ENCODE peak calls at places on chromosomes 1 and 21, in four cellular contexts. One of them, this sample, is unnamed.

GRCh38 chr1:209862598-209863498 is 35.1 kb downstream of the UTP25 start:
- DNase-seq in mesenchymal stem cell: no peak
- DNase-seq in H1: no peak
- DNase-seq in neuronal stem cell: no peak
- DNase-seq in this sample: peak

GRCh38 chr1:199742547-199742946 is 285.0 kb upstream of the NR5A2 start:
- DNase-seq in neuronal stem cell: no peak
- DNase-seq in mesenchymal stem cell: peak
- DNase-seq in H1: no peak
- DNase-seq in this sample: no peak

GRCh38 chr1:177351361-177352108 is 180.8 kb downstream of the BRINP2 start:
- DNase-seq in neuronal stem cell: peak
- DNase-seq in mesenchymal stem cell: peak
- DNase-seq in H1: no peak
- DNase-seq in this sample: no peak

GRCh38 chr1:16925635-16926490 is 4.1 kb downstream of the CROCC start:
- DNase-seq in mesenchymal stem cell: no peak
- DNase-seq in neuronal stem cell: no peak
- DNase-seq in H1: no peak
- DNase-seq in this sample: peak

GRCh38 chr1:156681196-156681595 is 4.0 kb upstream of the NES start:
- DNase-seq in H1: no peak
- DNase-seq in neuronal stem cell: no peak
- DNase-seq in mesenchymal stem cell: no peak
- DNase-seq in this sample: no peak

GRCh38 chr21:24310780-24311179 is 1296.5 kb downstream of the MRPL39 start:
- DNase-seq in H1: no peak
- DNase-seq in mesenchymal stem cell: no peak
- DNase-seq in neuronal stem cell: no peak
- DNase-seq in this sample: no peak

GRCh38 chr1:35886606-35887431 is 3.8 kb downstream of the AGO1 start:
- DNase-seq in neuronal stem cell: no peak
- DNase-seq in mesenchymal stem cell: peak
- DNase-seq in H1: no peak
- DNase-seq in this sample: no peak

GRCh38 chr1:212237651-212238050 is 47.6 kb upstream of the PPP2R5A start:
- DNase-seq in mesenchymal stem cell: no peak
- DNase-seq in H1: no peak
- DNase-seq in neuronal stem cell: no peak
- DNase-seq in this sample: no peak

GRCh38 chr1:234111458-234112142 is 207.1 kb downstream of the SLC35F3 start:
- DNase-seq in H1: peak
- DNase-seq in mesenchymal stem cell: peak
- DNase-seq in neuronal stem cell: peak
- DNase-seq in this sample: peak

GRCh38 chr1:60503216-60503615 is 429.6 kb upstream of the C1orf87 start:
- DNase-seq in mesenchymal stem cell: no peak
- DNase-seq in H1: no peak
- DNase-seq in neuronal stem cell: no peak
- DNase-seq in this sample: no peak

GRCh38 chr1:231278100-231278790 is 37.2 kb downstream of the GNPAT start:
- DNase-seq in neuronal stem cell: no peak
- DNase-seq in mesenchymal stem cell: no peak
- DNase-seq in H1: no peak
- DNase-seq in this sample: no peak

GRCh38 chr1:204307334-204307883 is 52.3 kb downstream of the PLEKHA6 start:
- DNase-seq in neuronal stem cell: peak
- DNase-seq in H1: no peak
- DNase-seq in mesenchymal stem cell: peak
- DNase-seq in this sample: peak

GRCh38 chr1:63012339-63012738 is 228.4 kb downstream of the ATG4C start:
- DNase-seq in mesenchymal stem cell: no peak
- DNase-seq in H1: no peak
- DNase-seq in neuronal stem cell: no peak
- DNase-seq in this sample: no peak

GRCh38 chr1:180946056-180946455 is 33.4 kb downstream of the KIAA1614 start:
- DNase-seq in H1: no peak
- DNase-seq in neuronal stem cell: no peak
- DNase-seq in mesenchymal stem cell: no peak
- DNase-seq in this sample: no peak

GRCh38 chr1:61368366-61368765 is 286.0 kb downstream of the NFIA start:
- DNase-seq in H1: no peak
- DNase-seq in mesenchymal stem cell: no peak
- DNase-seq in neuronal stem cell: no peak
- DNase-seq in this sample: no peak

GRCh38 chr1:212814989-212815388 is 23.3 kb downstream of the TATDN3 start:
- DNase-seq in H1: no peak
- DNase-seq in mesenchymal stem cell: peak
- DNase-seq in neuronal stem cell: no peak
- DNase-seq in this sample: no peak

GRCh38 chr1:211925016-211925415 is 94.5 kb upstream of the LPGAT1 start:
- DNase-seq in H1: no peak
- DNase-seq in neuronal stem cell: no peak
- DNase-seq in mesenchymal stem cell: no peak
- DNase-seq in this sample: peak

GRCh38 chr1:163196449-163196787 is 6.3 kb downstream of the RGS5 start:
- DNase-seq in mesenchymal stem cell: no peak
- DNase-seq in H1: no peak
- DNase-seq in neuronal stem cell: no peak
- DNase-seq in this sample: no peak

GRCh38 chr1:235954306-235955283 is 87.9 kb upstream of the LYST start:
- DNase-seq in mesenchymal stem cell: peak
- DNase-seq in neuronal stem cell: no peak
- DNase-seq in H1: no peak
- DNase-seq in this sample: no peak

GRCh38 chr1:38360807-38361206 is 314.2 kb upstream of the POU3F1 start:
- DNase-seq in H1: no peak
- DNase-seq in mesenchymal stem cell: no peak
- DNase-seq in neuronal stem cell: no peak
- DNase-seq in this sample: no peak

GRCh38 chr1:113542221-113542701 is 151.9 kb downstream of the MAGI3 start:
- DNase-seq in H1: no peak
- DNase-seq in mesenchymal stem cell: peak
- DNase-seq in neuronal stem cell: no peak
- DNase-seq in this sample: no peak

GRCh38 chr1:64624446-64624766 is 120.5 kb upstream of the RAVER2 start:
- DNase-seq in mesenchymal stem cell: peak
- DNase-seq in neuronal stem cell: no peak
- DNase-seq in H1: no peak
- DNase-seq in this sample: no peak

GRCh38 chr1:178609015-178609414 is 96.1 kb downstream of the TEX35 start:
- DNase-seq in H1: no peak
- DNase-seq in neuronal stem cell: no peak
- DNase-seq in mesenchymal stem cell: peak
- DNase-seq in this sample: no peak

GRCh38 chr1:156738407-156738806 is 2.5 kb downstream of the MRPL24 start:
- DNase-seq in mesenchymal stem cell: no peak
- DNase-seq in H1: no peak
- DNase-seq in neuronal stem cell: no peak
- DNase-seq in this sample: no peak

GRCh38 chr1:220094016-220094911 is at the start of gene IARS2:
- DNase-seq in neuronal stem cell: peak
- DNase-seq in mesenchymal stem cell: peak
- DNase-seq in H1: peak
- DNase-seq in this sample: peak

GRCh38 chr1:155133799-155134281 is 1.8 kb upstream of the SLC50A1 start:
- DNase-seq in H1: no peak
- DNase-seq in mesenchymal stem cell: no peak
- DNase-seq in neuronal stem cell: no peak
- DNase-seq in this sample: no peak

GRCh38 chr1:235933483-235934116 is 66.9 kb upstream of the LYST start:
- DNase-seq in neuronal stem cell: no peak
- DNase-seq in mesenchymal stem cell: no peak
- DNase-seq in H1: no peak
- DNase-seq in this sample: no peak

GRCh38 chr1:62494137-62494536 is 57.3 kb downstream of the USP1 start:
- DNase-seq in H1: no peak
- DNase-seq in neuronal stem cell: no peak
- DNase-seq in mesenchymal stem cell: no peak
- DNase-seq in this sample: no peak

GRCh38 chr1:208455821-208456220 is 211.6 kb upstream of the PLXNA2 start:
- DNase-seq in H1: no peak
- DNase-seq in mesenchymal stem cell: peak
- DNase-seq in neuronal stem cell: no peak
- DNase-seq in this sample: no peak

GRCh38 chr1:44947060-44947773 is 39.2 kb downstream of the EIF2B3 start:
- DNase-seq in mesenchymal stem cell: peak
- DNase-seq in neuronal stem cell: no peak
- DNase-seq in H1: no peak
- DNase-seq in this sample: no peak

GRCh38 chr1:38953433-38953860 is 11.8 kb upstream of the RHBDL2 start:
- DNase-seq in mesenchymal stem cell: no peak
- DNase-seq in H1: peak
- DNase-seq in neuronal stem cell: no peak
- DNase-seq in this sample: peak

GRCh38 chr1:192602757-192603156 is 27.2 kb downstream of the RGS1 start:
- DNase-seq in H1: no peak
- DNase-seq in mesenchymal stem cell: no peak
- DNase-seq in neuronal stem cell: no peak
- DNase-seq in this sample: no peak
- H2BK15ac ChIP-seq in H1: no peak
- H2BK15ac ChIP-seq in mesenchymal stem cell: no peak
- H2BK15ac ChIP-seq in neuronal stem cell: no peak
- H2BK15ac ChIP-seq in this sample: no peak

GRCh38 chr1:54488065-54488750 is 59.8 kb upstream of the ACOT11 start:
- DNase-seq in H1: peak
- DNase-seq in mesenchymal stem cell: peak
- DNase-seq in neuronal stem cell: peak
- DNase-seq in this sample: peak

GRCh38 chr1:54487571-54488050 is 60.4 kb upstream of the ACOT11 start:
- DNase-seq in H1: no peak
- DNase-seq in mesenchymal stem cell: no peak
- DNase-seq in neuronal stem cell: no peak
- DNase-seq in this sample: peak

GRCh38 chr1:54489627-54490240 is 58.3 kb upstream of the ACOT11 start:
- DNase-seq in H1: no peak
- DNase-seq in mesenchymal stem cell: no peak
- DNase-seq in neuronal stem cell: no peak
- DNase-seq in this sample: no peak

GRCh38 chr1:54488831-54489626 is 59.0 kb upstream of the ACOT11 start:
- DNase-seq in H1: peak
- DNase-seq in mesenchymal stem cell: peak
- DNase-seq in neuronal stem cell: peak
- DNase-seq in this sample: peak

DNA sequence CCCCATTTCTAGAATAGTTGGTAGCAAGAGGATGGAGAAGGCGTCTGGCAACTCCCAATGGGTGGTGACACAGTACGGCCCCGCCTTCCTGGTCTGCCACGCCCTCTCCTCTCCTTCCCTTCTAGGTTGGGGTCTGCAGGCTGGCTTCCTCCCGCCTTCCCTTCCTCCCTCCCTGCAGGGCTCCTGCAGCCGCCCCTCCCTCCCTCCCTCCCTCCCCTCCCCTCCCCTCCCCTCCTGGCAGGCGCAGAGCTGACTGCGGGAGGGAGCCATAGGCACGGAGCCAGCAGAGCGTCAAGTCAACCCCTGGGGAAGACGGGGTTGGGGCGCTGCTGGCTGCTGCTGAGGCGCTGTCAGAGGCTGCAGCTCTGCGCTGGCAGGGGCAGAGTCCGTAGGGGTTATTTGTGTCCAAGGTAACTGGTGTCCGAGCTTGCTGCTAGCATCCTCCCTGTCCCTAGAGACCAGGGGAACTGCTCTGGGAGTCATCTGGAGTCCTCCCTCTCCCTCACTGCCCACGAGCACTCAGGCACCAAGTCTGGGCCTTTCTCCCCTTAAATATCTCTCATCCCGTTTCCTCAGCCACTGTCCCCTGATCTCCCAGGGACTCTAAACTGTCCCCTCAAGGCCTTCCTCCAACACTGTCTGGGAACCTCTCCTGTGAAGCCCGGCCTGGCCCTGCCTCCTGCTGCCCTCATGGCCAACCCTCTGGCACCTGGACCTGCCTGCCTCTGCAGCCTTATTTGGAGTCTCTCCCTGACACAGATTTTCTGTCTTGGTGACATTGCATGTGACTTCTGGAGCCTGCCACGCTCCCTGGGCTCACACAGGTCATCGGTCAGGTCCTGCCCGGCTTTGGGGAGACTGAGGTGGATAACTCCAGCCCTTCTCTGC is 57.4 kb upstream of the ACOT11 start:
- DNase-seq in H1: peak
- DNase-seq in neuronal stem cell: no peak
- DNase-seq in mesenchymal stem cell: no peak
- DNase-seq in this sample: peak
- H2BK12ac ChIP-seq in H1: peak
- H2BK12ac ChIP-seq in neuronal stem cell: peak
- H2BK12ac ChIP-seq in mesenchymal stem cell: no peak
- H2BK12ac ChIP-seq in this sample: no peak

GRCh38 chr1:40313329-40313957 is 3.6 kb downstream of the COL9A2 start:
- DNase-seq in mesenchymal stem cell: peak
- DNase-seq in neuronal stem cell: no peak
- DNase-seq in H1: no peak
- DNase-seq in this sample: no peak
- H2BK15ac ChIP-seq in mesenchymal stem cell: peak
- H2BK15ac ChIP-seq in neuronal stem cell: no peak
- H2BK15ac ChIP-seq in H1: no peak
- H2BK15ac ChIP-seq in this sample: no peak

DNA sequence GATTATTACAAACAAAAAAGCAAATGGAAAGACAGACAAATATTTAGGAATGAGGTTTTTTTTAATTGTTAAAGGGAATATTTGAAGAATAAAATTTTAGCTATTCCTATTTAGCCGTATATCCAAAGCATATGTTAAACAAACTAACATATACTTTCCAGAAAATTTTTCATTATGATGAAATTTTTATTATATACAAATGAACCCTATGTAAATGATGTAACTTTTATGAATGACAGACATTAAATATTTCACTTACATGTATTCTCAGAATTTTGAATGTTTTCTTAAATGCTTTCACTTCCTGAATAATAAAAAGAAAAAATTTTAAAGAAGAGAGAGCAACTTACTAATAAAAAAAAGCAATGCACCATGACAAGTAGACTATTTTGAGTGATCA is 15.8 kb downstream of the LHX9 start:
- DNase-seq in H1: no peak
- DNase-seq in mesenchymal stem cell: no peak
- DNase-seq in neuronal stem cell: no peak
- DNase-seq in this sample: no peak
- H2BK12ac ChIP-seq in H1: no peak
- H2BK12ac ChIP-seq in mesenchymal stem cell: no peak
- H2BK12ac ChIP-seq in neuronal stem cell: no peak
- H2BK12ac ChIP-seq in this sample: no peak